ENCODE peak calls at places on chromosome 15, in nine cellular contexts. W is naive thymus-derived CD8-positive, alpha-beta T cell; Z is sigmoid colon; O is stimulated activated CD4-positive, alpha-beta T cell treated with anti-CD3 and anti-CD28 coated beads, Interleukin-15, amount 100 ng/mL, for 24 hours; R is RPMI8226; Q is stimulated activated CD8-positive, alpha-beta memory T cell treated with anti-CD3 and anti-CD28 coated beads, Interleukin-2, amount 100 ng/mL, for 48 hours; X is choroid plexus epithelial cell; M is NCI-H510A treated with DMSO at 0.1 percent for 48 hours; I is cardiac fibroblast. N is an unnamed sample.

GRCh38 chr15:78360958-78361714 is 21.0 kb downstream of the CRABP1 start:
- DNase-seq in W (no peak), Z (no peak), O (no peak), R (no peak), Q (no peak), X (no peak), M (no peak), I (no peak), N (no peak)

GRCh38 chr15:40743921-40744809 is 10.9 kb downstream of the RMDN3 start:
- DNase-seq in W (no peak), Z (peak; percentile 49), O (peak; percentile 72), R (peak; percentile 85), Q (peak; percentile 44), X (peak; percentile 77), M (no peak), I (peak; percentile 70), N (peak; percentile 93)

GRCh38 chr15:85730001-85730820 is 64.5 kb downstream of the KLHL25 start:
- DNase-seq in W (peak; percentile 43), Z (no peak), O (peak; percentile 50), R (peak; percentile 72), Q (no peak), X (peak; percentile 85), M (peak; percentile 30), I (peak; percentile 81), N (peak; percentile 50)

GRCh38 chr15:52532427-52532826 is 3.7 kb upstream of the MYO5A start:
- DNase-seq in W (no peak), Z (no peak), O (no peak), R (no peak), Q (no peak), X (no peak), M (no peak), I (no peak), N (no peak)

GRCh38 chr15:96334705-96335428 is 4.4 kb downstream of the NR2F2 start:
- DNase-seq in W (no peak), Z (no peak), O (no peak), R (no peak), Q (no peak), X (peak; percentile 29), M (no peak), I (no peak), N (no peak)

GRCh38 chr15:47964229-47964628 is 156.6 kb upstream of the SLC24A5 start:
- DNase-seq in W (no peak), Z (no peak), O (no peak), R (no peak), Q (no peak), X (no peak), M (no peak), I (no peak), N (no peak)

GRCh38 chr15:97576916-97577645 is 383.4 kb upstream of the ARRDC4 start:
- DNase-seq in W (no peak), Z (no peak), O (no peak), R (no peak), Q (no peak), X (no peak), M (no peak), I (no peak), N (no peak)

GRCh38 chr15:78661001-78661400 is 20.0 kb upstream of the CHRNB4 start:
- DNase-seq in W (no peak), Z (no peak), O (no peak), R (no peak), Q (no peak), X (no peak), M (no peak), I (no peak), N (no peak)

GRCh38 chr15:25088261-25088790 is 133.5 kb downstream of the SNRPN start:
- DNase-seq in W (no peak), Z (no peak), O (no peak), R (no peak), Q (no peak), X (no peak), M (no peak), I (no peak), N (no peak)

GRCh38 chr15:60179786-60180391 is 175.8 kb downstream of the FOXB1 start:
- DNase-seq in W (peak; percentile 21), Z (no peak), O (peak; percentile 34), R (peak; percentile 47), Q (no peak), X (peak; percentile 81), M (peak; percentile 19), I (peak; percentile 74), N (peak; percentile 53)

GRCh38 chr15:57680021-57680420 is 26.5 kb upstream of the POLR2M start:
- DNase-seq in W (no peak), Z (no peak), O (no peak), R (no peak), Q (no peak), X (peak; percentile 58), M (no peak), I (peak; percentile 51), N (no peak)

GRCh38 chr15:90320062-90320884 is 31.8 kb upstream of the ZNF774 start:
- DNase-seq in W (peak; percentile 63), Z (peak; percentile 93), O (peak; percentile 74), R (peak; percentile 89), Q (peak; percentile 20), X (peak; percentile 94), M (peak; percentile 60), I (peak; percentile 93), N (peak; percentile 73)